ENCODE peak calls at places on chromosomes 16 and 17, in nine cellular contexts. K is GM23338, R is IMR-90, X is fibroblast of lung, B is GM23248, Z is GM12878, Y is neural progenitor cell, H is MM.1S, U is endothelial cell of umbilical vein. J is an unnamed sample.

GRCh38 chr16:23699100-23699499 is 13.9 kb downstream of the ERN2 start:
- DNase-seq in K (no peak), R (no peak), X (no peak), B (no peak), Z (no peak), Y (no peak), H (no peak), U (no peak), J (no peak)

GRCh38 chr17:1484586-1485310 is 7.7 kb downstream of the MYO1C start:
- DNase-seq in K (peak), R (no peak), X (peak), B (peak), Z (peak), Y (peak), H (peak), U (peak), J (peak)

GRCh38 chr17:73028311-73028755 is 64.2 kb downstream of the SLC39A11 start:
- DNase-seq in K (no peak), R (peak), X (peak), B (peak), Z (no peak), Y (no peak), H (no peak), U (no peak), J (peak)

GRCh38 chr17:50631908-50632571 is 2.6 kb upstream of the ABCC3 start:
- DNase-seq in K (no peak), R (no peak), X (no peak), B (peak), Z (no peak), Y (no peak), H (no peak), U (no peak), J (peak)

GRCh38 chr17:40810505-40810904 is 10.7 kb upstream of the KRT28 start:
- DNase-seq in K (no peak), R (peak), X (peak), B (no peak), Z (no peak), Y (no peak), H (no peak), U (peak), J (peak)

GRCh38 chr17:62017912-62018311 is 47.2 kb downstream of the MED13 start:
- DNase-seq in K (no peak), R (peak), X (peak), B (peak), Z (no peak), Y (no peak), H (no peak), U (peak), J (peak)

GRCh38 chr16:11094075-11094593 is 149.8 kb downstream of the CLEC16A start:
- DNase-seq in K (no peak), R (peak), X (peak), B (no peak), Z (peak), Y (no peak), H (peak), U (no peak), J (no peak)

GRCh38 chr17:59370580-59371299 is 39.3 kb downstream of the YPEL2 start:
- DNase-seq in K (peak), R (no peak), X (no peak), B (no peak), Z (no peak), Y (peak), H (no peak), U (peak), J (no peak)

GRCh38 chr16:716250-716607 is 1.3 kb downstream of the METRN start:
- DNase-seq in K (peak), R (no peak), X (peak), B (peak), Z (no peak), Y (peak), H (no peak), U (no peak), J (peak)

GRCh38 chr17:78486946-78487680 is 90.1 kb downstream of the DNAH17 start:
- DNase-seq in K (no peak), R (no peak), X (no peak), B (no peak), Z (no peak), Y (no peak), H (no peak), U (no peak), J (peak)

GRCh38 chr16:894136-894535 is 76.6 kb downstream of the LMF1 start:
- DNase-seq in K (no peak), R (no peak), X (no peak), B (no peak), Z (no peak), Y (no peak), H (no peak), U (no peak), J (no peak)

GRCh38 chr17:9456265-9456664 is 119.4 kb downstream of the STX8 start:
- DNase-seq in K (no peak), R (no peak), X (no peak), B (no peak), Z (no peak), Y (no peak), H (peak), U (peak), J (no peak)

GRCh38 chr17:9457005-9457404 is 118.6 kb downstream of the STX8 start:
- DNase-seq in K (no peak), R (no peak), X (no peak), B (no peak), Z (no peak), Y (no peak), H (no peak), U (no peak), J (no peak)

GRCh38 chr17:9446528-9446927 is 129.1 kb downstream of the STX8 start:
- DNase-seq in K (no peak), R (no peak), X (no peak), B (no peak), Z (no peak), Y (no peak), H (no peak), U (peak), J (no peak)

GRCh38 chr17:9451919-9452318 is 123.7 kb downstream of the STX8 start:
- DNase-seq in K (no peak), R (no peak), X (no peak), B (peak), Z (no peak), Y (no peak), H (no peak), U (no peak), J (peak)
- H3K4me3 ChIP-seq in K (no peak), R (no peak), X (no peak), B (no peak), Z (no peak), Y (no peak), H (no peak), U (no peak), J (no peak)

DNA sequence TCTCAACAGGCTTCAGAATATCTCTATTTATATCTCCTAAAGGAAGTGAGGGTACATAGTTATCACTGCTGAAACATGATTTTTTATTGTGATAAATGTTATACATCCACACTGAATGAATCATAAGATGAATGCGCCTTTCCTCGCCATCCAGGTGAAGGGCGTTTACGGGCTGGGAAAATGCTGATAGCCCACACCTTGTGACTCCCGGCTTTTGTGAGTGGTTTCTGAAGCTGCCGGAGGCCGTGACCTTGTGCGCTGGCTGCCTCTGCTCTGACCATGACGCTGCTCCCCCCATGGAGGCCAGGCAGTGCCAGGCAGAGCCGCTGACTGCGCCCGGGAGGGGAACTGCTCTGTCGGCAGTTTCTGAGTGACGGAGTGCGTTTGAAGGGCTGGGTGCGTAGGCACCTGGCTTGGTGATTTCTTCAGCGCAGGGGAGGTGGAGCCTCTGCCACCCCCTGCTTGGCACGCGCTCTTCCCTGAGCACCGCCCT is 97.2 kb downstream of the RAP1GAP2 start:
- DNase-seq in K (no peak), R (no peak), X (peak), B (no peak), Z (no peak), Y (no peak), H (no peak), U (no peak), J (peak)
- H3K4me2 ChIP-seq in K (no peak), R (no peak), X (no peak), B (no peak), Z (no peak), Y (no peak), H (no peak), U (no peak), J (no peak)

DNA sequence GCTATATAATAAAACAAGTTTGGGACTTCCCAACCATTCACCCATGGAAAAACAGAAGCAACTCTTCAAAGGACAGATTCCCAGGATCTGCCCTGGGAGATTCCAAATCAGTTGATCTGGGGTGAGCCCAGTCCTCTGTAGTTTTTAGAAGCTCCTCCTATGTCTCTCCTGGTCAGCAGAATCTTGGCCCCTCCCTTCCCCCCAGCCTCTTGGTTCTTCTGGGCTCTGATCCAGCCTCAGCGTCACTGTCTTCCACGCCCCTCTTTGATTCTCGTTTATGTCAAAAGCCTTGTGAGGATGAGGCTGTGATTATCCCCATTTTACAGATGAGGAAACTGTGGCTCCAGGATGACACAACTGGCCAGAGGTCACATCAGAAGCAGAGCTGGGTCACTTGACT is 903 bp upstream of the CDH5 start:
- DNase-seq in K (no peak), R (peak), X (peak), B (peak), Z (no peak), Y (no peak), H (no peak), U (peak), J (peak)
- H3K4me3 ChIP-seq in K (no peak), R (no peak), X (no peak), B (no peak), Z (no peak), Y (no peak), H (no peak), U (no peak), J (no peak)

DNA sequence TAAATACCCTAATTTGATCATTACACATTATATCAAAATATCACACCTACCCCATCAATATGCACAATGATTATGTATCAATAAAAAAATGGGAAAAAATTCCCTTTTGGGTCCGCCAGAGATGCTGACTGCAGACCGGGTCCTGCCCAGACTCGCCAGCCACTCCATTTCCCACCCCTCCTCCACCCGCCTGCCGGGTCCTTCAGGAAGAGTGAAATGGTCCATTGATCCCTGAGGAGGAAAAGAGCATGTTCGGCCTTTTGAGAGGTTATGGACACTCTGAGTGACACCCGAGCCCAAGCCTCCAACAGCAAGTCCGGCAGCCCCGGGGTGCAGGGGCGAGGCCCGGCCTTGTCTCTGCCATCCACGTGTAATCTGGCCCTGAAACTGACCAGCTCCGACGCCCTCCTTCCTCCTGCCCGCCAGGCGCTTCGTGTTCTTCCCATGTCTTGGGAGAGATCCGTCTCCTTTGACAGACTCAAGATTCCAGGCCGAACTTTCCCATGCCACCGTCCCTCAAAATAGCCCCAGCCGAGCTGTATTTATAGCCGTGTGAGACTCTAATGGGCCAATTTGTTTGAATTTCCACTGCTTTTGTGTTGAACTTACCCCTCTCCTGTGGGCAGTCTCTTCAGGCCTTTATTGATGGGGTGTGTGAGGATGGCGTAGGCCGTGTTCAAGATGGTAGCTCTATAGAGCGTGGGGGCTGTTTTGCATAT is 124.1 kb upstream of the ZFHX3 start:
- DNase-seq in K (no peak), R (no peak), X (no peak), B (no peak), Z (no peak), Y (no peak), H (no peak), U (no peak), J (no peak)
- H3K4me2 ChIP-seq in K (peak), R (peak), X (peak), B (peak), Z (no peak), Y (peak), H (no peak), U (peak), J (peak)

GRCh38 chr16:16020291-16020690 is 70.9 kb downstream of the ABCC1 start:
- DNase-seq in K (no peak), R (no peak), X (no peak), B (no peak), Z (no peak), Y (no peak), H (no peak), U (no peak), J (no peak)
- H3K4me3 ChIP-seq in K (no peak), R (no peak), X (no peak), B (no peak), Z (no peak), Y (no peak), H (no peak), U (no peak), J (no peak)

J was measured in osteoblast.